ENCODE peak calls at places on chromosomes 2 and 18, in five cellular contexts. S is RPMI7951; E is T-helper 1 cell; V is activated T-helper 1 cell treated with anti-CD3 and anti-CD28 coated beads, Interleukin-2, amount 50 U/mL, for 16 hours; A is posterior cingulate gyrus. W is an unnamed sample.

GRCh38 chr18:35043207-35043606 is 2.0 kb downstream of the MAPRE2 start:
- DNase-seq in S (no peak), E (no peak), V (no peak), A (no peak), W (no peak)

GRCh38 chr18:67260841-67261240 is 255.7 kb downstream of the DSEL start:
- DNase-seq in S (no peak), E (no peak), V (no peak), A (no peak), W (no peak)

GRCh38 chr2:147511491-147511948 is 333.3 kb upstream of the ACVR2A start:
- DNase-seq in S (peak), E (no peak), V (no peak), A (peak), W (no peak)

GRCh38 chr18:59276047-59276446 is 2.8 kb upstream of the RAX start:
- DNase-seq in S (no peak), E (no peak), V (no peak), A (no peak), W (no peak)

GRCh38 chr2:15671842-15672815 is 80.5 kb downstream of the DDX1 start:
- DNase-seq in S (no peak), E (no peak), V (no peak), A (no peak), W (no peak)

GRCh38 chr2:223585691-223586090 is 16.5 kb downstream of the SCG2 start:
- DNase-seq in S (peak), E (no peak), V (no peak), A (no peak), W (no peak)

GRCh38 chr18:3590096-3590655 is 140.2 kb downstream of the TGIF1 start:
- DNase-seq in S (no peak), E (no peak), V (no peak), A (no peak), W (no peak)

GRCh38 chr18:25805323-25805722 is 285.1 kb downstream of the SS18 start:
- DNase-seq in S (peak), E (no peak), V (no peak), A (no peak), W (no peak)

GRCh38 chr2:216287251-216287650 is 85.0 kb downstream of the MARCHF4 start:
- DNase-seq in S (peak), E (no peak), V (no peak), A (no peak), W (no peak)

GRCh38 chr2:54572262-54572635 is 116.1 kb downstream of the SPTBN1 start:
- DNase-seq in S (peak), E (no peak), V (no peak), A (no peak), W (no peak)

GRCh38 chr2:32484907-32485306 is 128.1 kb downstream of the BIRC6 start:
- DNase-seq in S (peak), E (no peak), V (no peak), A (no peak), W (no peak)

GRCh38 chr2:204695506-204695905 is 150.2 kb downstream of the PARD3B start:
- DNase-seq in S (no peak), E (no peak), V (no peak), A (no peak), W (no peak)

GRCh38 chr2:211085056-211085680 is 528.8 kb downstream of the CPS1 start:
- DNase-seq in S (no peak), E (no peak), V (no peak), A (no peak), W (no peak)

GRCh38 chr2:216956820-216957493 is 97.1 kb upstream of the TNP1 start:
- DNase-seq in S (no peak), E (no peak), V (no peak), A (no peak), W (no peak)

GRCh38 chr2:44579136-44579836 is 217.5 kb downstream of the CAMKMT start:
- DNase-seq in S (peak), E (no peak), V (no peak), A (no peak), W (no peak)

GRCh38 chr2:15800489-15801329 is 139.6 kb upstream of the MYCN start:
- DNase-seq in S (no peak), E (no peak), V (no peak), A (peak), W (no peak)

GRCh38 chr2:98457045-98457696 is 12.5 kb downstream of the INPP4A start:
- DNase-seq in S (peak), E (no peak), V (no peak), A (no peak), W (no peak)

GRCh38 chr2:105510761-105511669 is 112.2 kb upstream of the FHL2 start:
- DNase-seq in S (peak), E (no peak), V (no peak), A (no peak), W (no peak)

GRCh38 chr2:15943378-15943851 is 3.1 kb downstream of the MYCN start:
- DNase-seq in S (no peak), E (no peak), V (no peak), A (peak), W (no peak)

GRCh38 chr18:2920546-2921343 is 73.9 kb downstream of the EMILIN2 start:
- DNase-seq in S (no peak), E (no peak), V (no peak), A (peak), W (no peak)

W was measured in activated CD4-positive, CD25-positive, alpha-beta regulatory T cell treated with anti-CD3 and anti-CD28 coated beads, Interleukin-2, amount 50 U/mL, for 16 hours.